ENCODE peak calls at places on chromosomes 12 and 14, in seven cellular contexts. D, M, S, F, V, K and B are unnamed samples. For H3K36me3, the result is how much of the 10 kb centered on the place peaks cover.

GRCh38 chr12:8446642-8447547 is 8.9 kb upstream of the CLEC6A start:
- DNase-seq in D (no peak), M (no peak), S (no peak), F (no peak), V (no peak), K (no peak), B (no peak)

GRCh38 chr12:58356794-58357193 is 415.4 kb downstream of the ATP23 start:
- DNase-seq in D (no peak), M (no peak), S (no peak), F (no peak), V (no peak), K (no peak), B (no peak)

GRCh38 chr12:10802587-10802986 is at the start of gene TAS2R7:
- DNase-seq in D (no peak), M (no peak), S (no peak), F (no peak), V (no peak), K (no peak), B (no peak)

GRCh38 chr12:52615912-52616311 is 2.4 kb downstream of the KRT73 start:
- DNase-seq in D (no peak), M (peak), S (no peak), F (no peak), V (no peak), K (no peak), B (no peak)

GRCh38 chr12:103560604-103561101 is 26.4 kb upstream of the STAB2 start:
- DNase-seq in D (no peak), M (no peak), S (peak), F (peak), V (no peak), K (no peak), B (peak)

GRCh38 chr14:22391908-22392307 is 197.1 kb downstream of the DAD1 start:
- DNase-seq in D (peak), M (peak), S (peak), F (peak), V (no peak), K (no peak), B (no peak)

GRCh38 chr12:96361074-96361473 is 39.2 kb downstream of the CDK17 start:
- DNase-seq in D (no peak), M (no peak), S (no peak), F (no peak), V (no peak), K (no peak), B (no peak)

GRCh38 chr14:21024668-21025373 is at the start of gene NDRG2:
- DNase-seq in D (peak), M (peak), S (no peak), F (no peak), V (no peak), K (peak), B (no peak)

GRCh38 chr12:53381739-53382630 is 2.0 kb downstream of the SP1 start:
- DNase-seq in D (peak), M (peak), S (no peak), F (no peak), V (no peak), K (no peak), B (no peak)

GRCh38 chr14:54169254-54169924 is 212.8 kb upstream of the BMP4 start:
- DNase-seq in D (no peak), M (no peak), S (peak), F (peak), V (no peak), K (no peak), B (peak)

GRCh38 chr14:31819281-31819680 is 257.8 kb upstream of the ARHGAP5 start:
- DNase-seq in D (no peak), M (no peak), S (no peak), F (no peak), V (no peak), K (no peak), B (no peak)

GRCh38 chr14:34234258-34234657 is 227.8 kb downstream of the SPTSSA start:
- DNase-seq in D (no peak), M (no peak), S (no peak), F (no peak), V (no peak), K (no peak), B (no peak)

DNA sequence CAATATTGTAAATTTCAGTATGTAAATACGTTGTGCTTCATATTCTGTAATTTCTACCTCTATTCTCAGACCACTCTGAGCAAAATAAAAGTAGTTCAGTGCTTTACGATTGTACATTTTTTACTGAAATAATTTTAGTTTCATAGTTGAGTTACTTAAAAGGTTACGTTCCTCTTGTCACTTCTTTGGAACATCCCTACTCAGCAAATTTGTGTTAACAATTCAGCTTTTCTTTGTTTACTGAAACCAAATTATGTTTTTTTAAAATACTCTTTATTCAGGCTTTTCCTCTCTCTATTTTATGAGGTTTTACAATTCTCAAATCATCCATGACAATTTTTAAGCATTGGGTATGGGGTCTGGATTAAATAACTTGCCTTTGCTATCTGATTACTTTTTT is 25.8 kb downstream of the CPSF6 start:
- DNase-seq in D (no peak), M (no peak), S (no peak), F (no peak), V (no peak), K (no peak), B (no peak)
- H3K36me3 ChIP-seq in D (half or more), M (under half), S (under half), F (under half), V (under half), K (under half), B (under half)

DNA sequence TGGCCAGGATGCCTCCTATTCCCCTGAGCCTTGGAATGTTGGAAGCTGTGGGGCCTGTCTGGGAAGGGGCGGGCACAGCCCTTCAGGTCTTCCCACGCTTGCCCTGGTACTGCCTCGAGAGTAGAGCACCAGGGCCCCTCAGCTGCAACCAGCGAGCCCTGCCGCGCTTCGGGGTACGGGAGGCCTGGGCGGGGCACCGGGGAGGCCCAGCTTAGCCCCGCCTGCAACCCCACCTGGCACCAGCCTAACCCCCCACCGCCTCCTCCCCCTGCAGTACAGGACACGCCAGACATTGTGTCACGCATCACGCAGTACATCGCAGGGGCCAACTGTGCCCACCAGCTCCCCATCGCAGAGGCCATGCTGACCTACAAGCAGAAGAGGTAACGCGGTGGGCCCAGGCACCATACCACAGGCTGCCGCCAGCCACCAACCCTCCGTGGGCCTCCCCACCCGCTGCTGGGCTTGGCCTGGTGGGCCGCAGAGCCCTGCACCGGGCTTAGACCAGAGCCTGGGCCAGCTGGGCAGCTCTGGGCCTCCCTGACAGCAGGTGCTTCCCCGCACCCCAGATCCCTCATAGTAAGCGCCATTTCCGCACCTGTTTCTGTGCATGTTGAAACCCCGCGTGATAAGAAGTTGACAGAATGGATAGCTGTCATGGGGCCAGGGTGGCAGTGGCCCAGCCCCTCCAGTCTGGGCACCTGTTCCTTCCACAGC is 13.6 kb upstream of the TEX22 start:
- DNase-seq in D (no peak), M (no peak), S (no peak), F (no peak), V (no peak), K (peak), B (no peak)
- H3K36me3 ChIP-seq in D (half or more), M (under half), S (under half), F (under half), V (under half), K (under half), B (under half)

GRCh38 chr14:74786916-74787315 is 23.8 kb downstream of the YLPM1 start:
- DNase-seq in D (no peak), M (no peak), S (no peak), F (no peak), V (no peak), K (no peak), B (no peak)
- H3K36me3 ChIP-seq in D (half or more), M (under half), S (under half), F (under half), V (under half), K (under half), B (under half)

DNA sequence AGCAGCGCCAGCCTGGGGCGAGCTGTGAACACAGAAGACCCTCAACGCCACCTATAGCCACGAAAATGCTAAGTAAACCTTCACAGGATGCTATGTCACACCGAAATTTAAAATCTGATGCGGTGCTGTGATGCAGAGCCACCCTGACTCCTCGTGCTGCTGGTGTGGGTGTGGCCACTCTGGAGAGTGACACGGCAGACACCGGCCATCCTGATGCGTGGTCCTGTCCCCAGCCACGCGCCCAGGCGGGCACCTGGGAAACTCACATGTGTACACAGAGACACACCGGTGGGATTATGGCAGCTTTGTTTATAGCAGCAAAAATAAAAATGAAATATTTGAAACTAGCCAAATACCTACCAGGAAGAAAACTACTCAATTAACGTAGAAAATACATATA is 138.3 kb upstream of the SFSWAP start:
- DNase-seq in D (no peak), M (no peak), S (no peak), F (no peak), V (no peak), K (no peak), B (no peak)
- H3K36me3 ChIP-seq in D (under half), M (under half), S (under half), F (under half), V (under half), K (under half), B (under half)

GRCh38 chr14:73729015-73729330 is 14.8 kb upstream of the PNMA1 start:
- DNase-seq in D (no peak), M (no peak), S (no peak), F (no peak), V (no peak), K (no peak), B (no peak)
- H3K36me3 ChIP-seq in D (half or more), M (under half), S (under half), F (under half), V (under half), K (under half), B (under half)

DNA sequence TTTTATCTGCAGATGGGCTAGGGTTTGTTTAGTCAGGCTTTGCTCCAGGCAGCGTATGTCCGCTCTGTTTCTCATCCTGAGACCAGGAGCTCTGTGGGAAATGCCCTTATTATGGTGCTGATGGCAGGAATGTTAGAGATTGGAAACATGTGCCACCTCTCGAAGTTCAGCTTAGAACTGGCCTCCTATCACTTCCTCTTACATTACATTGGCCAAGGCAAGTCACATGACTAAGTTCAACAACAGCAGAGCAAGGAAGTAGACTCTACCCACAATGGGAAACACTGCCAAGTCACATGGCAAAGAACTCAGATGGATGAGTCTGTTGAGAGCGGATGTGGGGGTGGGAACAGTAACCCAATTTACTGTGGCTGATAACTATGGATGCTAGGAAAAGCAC is 161.9 kb upstream of the WSCD2 start:
- DNase-seq in D (no peak), M (no peak), S (no peak), F (no peak), V (no peak), K (no peak), B (no peak)
- H3K36me3 ChIP-seq in D (under half), M (under half), S (under half), F (under half), V (under half), K (under half), B (under half)

DNA sequence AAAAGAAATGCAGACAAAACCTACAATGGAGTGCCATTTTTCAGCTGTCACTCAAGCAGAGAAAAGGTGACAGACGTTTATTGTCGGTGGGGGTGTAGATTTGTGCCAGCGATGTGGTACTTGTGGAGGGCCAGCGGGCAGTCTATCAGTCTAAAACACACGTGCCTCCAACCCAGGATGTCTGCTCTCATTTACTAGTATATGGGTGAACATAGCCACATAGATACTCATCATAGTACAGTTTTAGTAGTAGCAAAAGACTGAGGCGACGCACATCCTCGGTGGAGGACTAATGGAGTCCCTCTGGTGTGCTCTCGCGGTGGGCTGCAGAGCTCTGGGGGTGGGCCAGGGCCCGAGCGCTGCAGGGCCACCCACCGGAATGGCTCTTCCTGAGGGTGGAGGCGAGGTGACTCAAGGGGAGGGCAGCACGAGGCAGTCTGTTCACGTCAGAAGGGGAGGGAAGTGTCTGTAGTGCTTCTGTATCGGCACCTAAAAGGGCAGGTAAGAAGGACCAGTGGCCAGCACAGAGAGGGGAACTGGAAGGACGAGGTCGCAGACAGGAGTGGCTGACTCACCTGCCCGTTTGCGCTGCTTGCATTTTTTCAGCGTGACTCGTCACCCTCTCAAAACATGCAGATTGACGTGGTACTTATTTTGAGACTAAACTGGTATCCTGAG is 26.1 kb downstream of the SFSWAP start:
- DNase-seq in D (peak), M (no peak), S (peak), F (peak), V (no peak), K (peak), B (no peak)
- H3K36me3 ChIP-seq in D (half or more), M (under half), S (under half), F (under half), V (under half), K (under half), B (under half)

GRCh38 chr14:36306836-36307235 is 13.6 kb downstream of the MBIP start:
- DNase-seq in D (no peak), M (no peak), S (no peak), F (no peak), V (no peak), K (no peak), B (no peak)
- H3K36me3 ChIP-seq in D (half or more), M (under half), S (under half), F (under half), V (under half), K (under half), B (under half)

GRCh38 chr12:109052097-109052414 is 320 bp upstream of the USP30 start:
- DNase-seq in D (no peak), M (no peak), S (no peak), F (no peak), V (no peak), K (no peak), B (no peak)
- H3K36me3 ChIP-seq in D (under half), M (under half), S (under half), F (under half), V (under half), K (under half), B (under half)

GRCh38 chr12:122545855-122546254 is 18.8 kb downstream of the KNTC1 start:
- DNase-seq in D (no peak), M (no peak), S (no peak), F (no peak), V (no peak), K (no peak), B (no peak)
- H3K36me3 ChIP-seq in D (under half), M (under half), S (under half), F (under half), V (under half), K (under half), B (under half)